ENCODE peak calls at places on chromosomes 4 and X, in five cellular contexts. One of them, this sample, is unnamed.

GRCh38 chr4:3684546-3684945 is 81.6 kb upstream of the ADRA2C start:
- DNase-seq in activated T-cell treated with anti-CD3 and anti-CD28 coated beads, Interleukin-2, amount 50 U/mL, for 72 hours: no peak
- DNase-seq in left cardiac atrium: no peak
- DNase-seq in mammary epithelial cell: no peak
- DNase-seq in neural crest cell: no peak
- DNase-seq in this sample: no peak

GRCh38 chr4:97923096-97923495 is 220.2 kb downstream of the STPG2 start:
- DNase-seq in activated T-cell treated with anti-CD3 and anti-CD28 coated beads, Interleukin-2, amount 50 U/mL, for 72 hours: no peak
- DNase-seq in left cardiac atrium: no peak
- DNase-seq in mammary epithelial cell: no peak
- DNase-seq in neural crest cell: no peak
- DNase-seq in this sample: no peak

GRCh38 chr4:102223461-102223860 is 121.8 kb downstream of the SLC39A8 start:
- DNase-seq in activated T-cell treated with anti-CD3 and anti-CD28 coated beads, Interleukin-2, amount 50 U/mL, for 72 hours: no peak
- DNase-seq in left cardiac atrium: no peak
- DNase-seq in mammary epithelial cell: no peak
- DNase-seq in neural crest cell: no peak
- DNase-seq in this sample: no peak

GRCh38 chr4:123418486-123418931 is 21.9 kb downstream of the SPRY1 start:
- DNase-seq in activated T-cell treated with anti-CD3 and anti-CD28 coated beads, Interleukin-2, amount 50 U/mL, for 72 hours: no peak
- DNase-seq in left cardiac atrium: no peak
- DNase-seq in mammary epithelial cell: peak
- DNase-seq in neural crest cell: no peak
- DNase-seq in this sample: peak

GRCh38 chr4:5217411-5217810 is 166.1 kb downstream of the STK32B start:
- DNase-seq in activated T-cell treated with anti-CD3 and anti-CD28 coated beads, Interleukin-2, amount 50 U/mL, for 72 hours: no peak
- DNase-seq in left cardiac atrium: no peak
- DNase-seq in mammary epithelial cell: no peak
- DNase-seq in neural crest cell: no peak
- DNase-seq in this sample: no peak

GRCh38 chr4:2702361-2702760 is 53.8 kb downstream of the TNIP2 start:
- DNase-seq in activated T-cell treated with anti-CD3 and anti-CD28 coated beads, Interleukin-2, amount 50 U/mL, for 72 hours: no peak
- DNase-seq in left cardiac atrium: no peak
- DNase-seq in mammary epithelial cell: no peak
- DNase-seq in neural crest cell: no peak
- DNase-seq in this sample: no peak

GRCh38 chrX:37638047-37638446 is 47.5 kb upstream of the XK start:
- DNase-seq in activated T-cell treated with anti-CD3 and anti-CD28 coated beads, Interleukin-2, amount 50 U/mL, for 72 hours: no peak
- DNase-seq in left cardiac atrium: no peak
- DNase-seq in mammary epithelial cell: no peak
- DNase-seq in neural crest cell: no peak
- DNase-seq in this sample: no peak

GRCh38 chr4:110631582-110632505 is 9.0 kb upstream of the PITX2 start:
- DNase-seq in activated T-cell treated with anti-CD3 and anti-CD28 coated beads, Interleukin-2, amount 50 U/mL, for 72 hours: peak
- DNase-seq in left cardiac atrium: peak
- DNase-seq in mammary epithelial cell: peak
- DNase-seq in neural crest cell: peak
- DNase-seq in this sample: peak

GRCh38 chrX:39953879-39954278 is 143.9 kb downstream of the BCOR start:
- DNase-seq in activated T-cell treated with anti-CD3 and anti-CD28 coated beads, Interleukin-2, amount 50 U/mL, for 72 hours: no peak
- DNase-seq in left cardiac atrium: peak
- DNase-seq in mammary epithelial cell: peak
- DNase-seq in neural crest cell: no peak
- DNase-seq in this sample: peak

GRCh38 chrX:119726900-119727555 is 31.4 kb upstream of the SOWAHD start:
- DNase-seq in activated T-cell treated with anti-CD3 and anti-CD28 coated beads, Interleukin-2, amount 50 U/mL, for 72 hours: peak
- DNase-seq in left cardiac atrium: no peak
- DNase-seq in mammary epithelial cell: peak
- DNase-seq in neural crest cell: no peak
- DNase-seq in this sample: no peak

GRCh38 chrX:72569786-72570185 is 2.9 kb downstream of the HDAC8 start:
- DNase-seq in activated T-cell treated with anti-CD3 and anti-CD28 coated beads, Interleukin-2, amount 50 U/mL, for 72 hours: peak
- DNase-seq in left cardiac atrium: no peak
- DNase-seq in mammary epithelial cell: peak
- DNase-seq in neural crest cell: no peak
- DNase-seq in this sample: peak

GRCh38 chrX:154057790-154058189 is 38.1 kb upstream of the IRAK1 start:
- DNase-seq in activated T-cell treated with anti-CD3 and anti-CD28 coated beads, Interleukin-2, amount 50 U/mL, for 72 hours: no peak
- DNase-seq in left cardiac atrium: no peak
- DNase-seq in mammary epithelial cell: no peak
- DNase-seq in neural crest cell: no peak
- DNase-seq in this sample: no peak

GRCh38 chr4:73865697-73866096 is 3.5 kb upstream of the CXCL1 start:
- DNase-seq in activated T-cell treated with anti-CD3 and anti-CD28 coated beads, Interleukin-2, amount 50 U/mL, for 72 hours: no peak
- DNase-seq in left cardiac atrium: no peak
- DNase-seq in mammary epithelial cell: no peak
- DNase-seq in neural crest cell: no peak
- DNase-seq in this sample: no peak

GRCh38 chrX:154010330-154011087 is 9.2 kb downstream of the IRAK1 start:
- DNase-seq in activated T-cell treated with anti-CD3 and anti-CD28 coated beads, Interleukin-2, amount 50 U/mL, for 72 hours: no peak
- DNase-seq in left cardiac atrium: no peak
- DNase-seq in mammary epithelial cell: no peak
- DNase-seq in neural crest cell: no peak
- DNase-seq in this sample: peak

GRCh38 chrX:103554687-103555417 is 30.5 kb upstream of the TCEAL4 start:
- DNase-seq in activated T-cell treated with anti-CD3 and anti-CD28 coated beads, Interleukin-2, amount 50 U/mL, for 72 hours: peak
- DNase-seq in left cardiac atrium: peak
- DNase-seq in mammary epithelial cell: no peak
- DNase-seq in neural crest cell: peak
- DNase-seq in this sample: peak

GRCh38 chr4:110119880-110120279 is 78.5 kb downstream of the ELOVL6 start:
- DNase-seq in activated T-cell treated with anti-CD3 and anti-CD28 coated beads, Interleukin-2, amount 50 U/mL, for 72 hours: no peak
- DNase-seq in left cardiac atrium: no peak
- DNase-seq in mammary epithelial cell: peak
- DNase-seq in neural crest cell: no peak
- DNase-seq in this sample: no peak

GRCh38 chr4:122364700-122365404 is 14.0 kb upstream of the ADAD1 start:
- DNase-seq in activated T-cell treated with anti-CD3 and anti-CD28 coated beads, Interleukin-2, amount 50 U/mL, for 72 hours: no peak
- DNase-seq in left cardiac atrium: no peak
- DNase-seq in mammary epithelial cell: no peak
- DNase-seq in neural crest cell: no peak
- DNase-seq in this sample: no peak

GRCh38 chrX:8027876-8028275 is 100.7 kb upstream of the PNPLA4 start:
- DNase-seq in activated T-cell treated with anti-CD3 and anti-CD28 coated beads, Interleukin-2, amount 50 U/mL, for 72 hours: no peak
- DNase-seq in left cardiac atrium: no peak
- DNase-seq in mammary epithelial cell: no peak
- DNase-seq in neural crest cell: no peak
- DNase-seq in this sample: no peak

GRCh38 chrX:28552322-28552721 is 34.9 kb upstream of the IL1RAPL1 start:
- DNase-seq in activated T-cell treated with anti-CD3 and anti-CD28 coated beads, Interleukin-2, amount 50 U/mL, for 72 hours: no peak
- DNase-seq in left cardiac atrium: no peak
- DNase-seq in mammary epithelial cell: no peak
- DNase-seq in neural crest cell: no peak
- DNase-seq in this sample: no peak

GRCh38 chrX:132093239-132093860 is 34.5 kb downstream of the FRMD7 start:
- DNase-seq in activated T-cell treated with anti-CD3 and anti-CD28 coated beads, Interleukin-2, amount 50 U/mL, for 72 hours: no peak
- DNase-seq in left cardiac atrium: no peak
- DNase-seq in mammary epithelial cell: no peak
- DNase-seq in neural crest cell: no peak
- DNase-seq in this sample: no peak

GRCh38 chr4:88880501-88881226 is 176.3 kb downstream of the FAM13A start:
- DNase-seq in activated T-cell treated with anti-CD3 and anti-CD28 coated beads, Interleukin-2, amount 50 U/mL, for 72 hours: no peak
- DNase-seq in left cardiac atrium: no peak
- DNase-seq in mammary epithelial cell: no peak
- DNase-seq in neural crest cell: no peak
- DNase-seq in this sample: peak

GRCh38 chrX:140040397-140040796 is 75.1 kb upstream of the CXorf66 start:
- DNase-seq in activated T-cell treated with anti-CD3 and anti-CD28 coated beads, Interleukin-2, amount 50 U/mL, for 72 hours: no peak
- DNase-seq in left cardiac atrium: no peak
- DNase-seq in mammary epithelial cell: peak
- DNase-seq in neural crest cell: no peak
- DNase-seq in this sample: no peak

GRCh38 chr4:98657531-98658286 is 702 bp downstream of the TSPAN5 start:
- DNase-seq in activated T-cell treated with anti-CD3 and anti-CD28 coated beads, Interleukin-2, amount 50 U/mL, for 72 hours: peak
- DNase-seq in left cardiac atrium: peak
- DNase-seq in mammary epithelial cell: peak
- DNase-seq in neural crest cell: peak
- DNase-seq in this sample: peak

GRCh38 chr4:78722320-78722719 is 53.8 kb upstream of the BMP2K start:
- DNase-seq in activated T-cell treated with anti-CD3 and anti-CD28 coated beads, Interleukin-2, amount 50 U/mL, for 72 hours: no peak
- DNase-seq in left cardiac atrium: no peak
- DNase-seq in mammary epithelial cell: no peak
- DNase-seq in neural crest cell: no peak
- DNase-seq in this sample: no peak

GRCh38 chr4:7693711-7694110 is 245.9 kb downstream of the AFAP1 start:
- DNase-seq in activated T-cell treated with anti-CD3 and anti-CD28 coated beads, Interleukin-2, amount 50 U/mL, for 72 hours: no peak
- DNase-seq in left cardiac atrium: no peak
- DNase-seq in mammary epithelial cell: no peak
- DNase-seq in neural crest cell: no peak
- DNase-seq in this sample: no peak

GRCh38 chrX:115939636-115940160 is 230.8 kb upstream of the AGTR2 start:
- DNase-seq in activated T-cell treated with anti-CD3 and anti-CD28 coated beads, Interleukin-2, amount 50 U/mL, for 72 hours: no peak
- DNase-seq in left cardiac atrium: no peak
- DNase-seq in mammary epithelial cell: no peak
- DNase-seq in neural crest cell: no peak
- DNase-seq in this sample: no peak

GRCh38 chr4:2934813-2935761 is 28.1 kb downstream of the NOP14 start:
- DNase-seq in activated T-cell treated with anti-CD3 and anti-CD28 coated beads, Interleukin-2, amount 50 U/mL, for 72 hours: peak
- DNase-seq in left cardiac atrium: peak
- DNase-seq in mammary epithelial cell: peak
- DNase-seq in neural crest cell: peak
- DNase-seq in this sample: peak

GRCh38 chrX:12702509-12703091 is 88.6 kb upstream of the PRPS2 start:
- DNase-seq in activated T-cell treated with anti-CD3 and anti-CD28 coated beads, Interleukin-2, amount 50 U/mL, for 72 hours: peak
- DNase-seq in left cardiac atrium: no peak
- DNase-seq in mammary epithelial cell: peak
- DNase-seq in neural crest cell: peak
- DNase-seq in this sample: peak

GRCh38 chrX:153766098-153766817 is 2.2 kb downstream of the PLXNB3 start:
- DNase-seq in activated T-cell treated with anti-CD3 and anti-CD28 coated beads, Interleukin-2, amount 50 U/mL, for 72 hours: no peak
- DNase-seq in left cardiac atrium: no peak
- DNase-seq in mammary epithelial cell: peak
- DNase-seq in neural crest cell: no peak
- DNase-seq in this sample: peak

GRCh38 chr4:152165146-152165545 is 370.7 kb downstream of the FBXW7 start:
- DNase-seq in activated T-cell treated with anti-CD3 and anti-CD28 coated beads, Interleukin-2, amount 50 U/mL, for 72 hours: no peak
- DNase-seq in left cardiac atrium: no peak
- DNase-seq in mammary epithelial cell: peak
- DNase-seq in neural crest cell: no peak
- DNase-seq in this sample: no peak

GRCh38 chrX:40097492-40098263 is at the start of gene BCOR:
- DNase-seq in activated T-cell treated with anti-CD3 and anti-CD28 coated beads, Interleukin-2, amount 50 U/mL, for 72 hours: peak
- DNase-seq in left cardiac atrium: peak
- DNase-seq in mammary epithelial cell: peak
- DNase-seq in neural crest cell: peak
- DNase-seq in this sample: peak

GRCh38 chr4:20538922-20539321 is 161.3 kb upstream of the PACRGL start:
- DNase-seq in activated T-cell treated with anti-CD3 and anti-CD28 coated beads, Interleukin-2, amount 50 U/mL, for 72 hours: no peak
- DNase-seq in left cardiac atrium: no peak
- DNase-seq in mammary epithelial cell: no peak
- DNase-seq in neural crest cell: no peak
- DNase-seq in this sample: no peak

GRCh38 chr4:137509855-137510282 is 22.4 kb downstream of the PCDH18 start:
- DNase-seq in activated T-cell treated with anti-CD3 and anti-CD28 coated beads, Interleukin-2, amount 50 U/mL, for 72 hours: no peak
- DNase-seq in left cardiac atrium: no peak
- DNase-seq in mammary epithelial cell: no peak
- DNase-seq in neural crest cell: no peak
- DNase-seq in this sample: peak

GRCh38 chr4:36997727-36998126 is 246.8 kb upstream of the NWD2 start:
- DNase-seq in activated T-cell treated with anti-CD3 and anti-CD28 coated beads, Interleukin-2, amount 50 U/mL, for 72 hours: no peak
- DNase-seq in left cardiac atrium: no peak
- DNase-seq in mammary epithelial cell: no peak
- DNase-seq in neural crest cell: no peak
- DNase-seq in this sample: no peak

GRCh38 chr4:165294907-165295306 is 32.6 kb upstream of the MSMO1 start:
- DNase-seq in activated T-cell treated with anti-CD3 and anti-CD28 coated beads, Interleukin-2, amount 50 U/mL, for 72 hours: peak
- DNase-seq in left cardiac atrium: no peak
- DNase-seq in mammary epithelial cell: no peak
- DNase-seq in neural crest cell: no peak
- DNase-seq in this sample: no peak

GRCh38 chr4:53055716-53056413 is 193.7 kb downstream of the RASL11B start:
- DNase-seq in activated T-cell treated with anti-CD3 and anti-CD28 coated beads, Interleukin-2, amount 50 U/mL, for 72 hours: no peak
- DNase-seq in left cardiac atrium: no peak
- DNase-seq in mammary epithelial cell: no peak
- DNase-seq in neural crest cell: no peak
- DNase-seq in this sample: no peak

GRCh38 chr4:71456841-71457240 is 118.0 kb downstream of the SLC4A4 start:
- DNase-seq in activated T-cell treated with anti-CD3 and anti-CD28 coated beads, Interleukin-2, amount 50 U/mL, for 72 hours: no peak
- DNase-seq in left cardiac atrium: no peak
- DNase-seq in mammary epithelial cell: peak
- DNase-seq in neural crest cell: no peak
- DNase-seq in this sample: peak

GRCh38 chrX:33194876-33195433 is 16.4 kb downstream of the DMD start:
- DNase-seq in activated T-cell treated with anti-CD3 and anti-CD28 coated beads, Interleukin-2, amount 50 U/mL, for 72 hours: no peak
- DNase-seq in left cardiac atrium: no peak
- DNase-seq in mammary epithelial cell: no peak
- DNase-seq in neural crest cell: no peak
- DNase-seq in this sample: peak